ENCODE peak calls at places on chromosome 4, in seven cellular contexts. I is transverse colon; R is lower lobe of right lung; H is heart right ventricle; W is CD4-positive, CD25-positive, alpha-beta regulatory T cell; Y is OCI-LY7; V is PC-9. Z is an unnamed sample.

GRCh38 chr4:121062466-121062975 is 9.8 kb downstream of the NDNF start:
- DNase-seq in H (no peak), W (no peak), I (no peak), V (no peak), R (no peak), Y (no peak), Z (no peak)

GRCh38 chr4:20266215-20267082 is 14.7 kb downstream of the SLIT2 start:
- DNase-seq in H (no peak), W (no peak), Y (no peak), I (no peak), V (no peak), R (no peak), Z (no peak)

GRCh38 chr4:184347251-184348239 is 126.8 kb downstream of the IRF2 start:
- DNase-seq in R (peak), I (peak), Y (peak), H (peak), V (peak), W (no peak), Z (no peak)

GRCh38 chr4:158090323-158090722 is 82.5 kb downstream of the GASK1B start:
- DNase-seq in R (no peak), Y (no peak), V (no peak), H (no peak), I (no peak), W (no peak), Z (no peak)

GRCh38 chr4:145195167-145195952 is 15.0 kb upstream of the OTUD4 start:
- DNase-seq in I (no peak), H (no peak), W (no peak), Y (peak), V (peak), R (no peak), Z (no peak)

GRCh38 chr4:186728631-186729271 is 5.1 kb upstream of the FAT1 start:
- DNase-seq in V (no peak), Y (no peak), R (no peak), I (no peak), H (no peak), W (no peak), Z (no peak)

GRCh38 chr4:9875516-9875915 is 94.1 kb downstream of the DRD5 start:
- DNase-seq in I (no peak), H (no peak), Y (no peak), R (no peak), W (no peak), V (no peak), Z (no peak)

GRCh38 chr4:160044693-160045092 is 941.8 kb downstream of the RAPGEF2 start:
- DNase-seq in W (no peak), H (no peak), Y (no peak), R (no peak), V (no peak), I (no peak), Z (no peak)

GRCh38 chr4:176793060-176793605 is 411 bp upstream of the VEGFC start:
- DNase-seq in W (no peak), I (no peak), V (no peak), H (no peak), Y (no peak), R (no peak), Z (no peak)

GRCh38 chr4:76744253-76744921 is 153.6 kb downstream of the SOWAHB start:
- DNase-seq in W (no peak), V (peak), H (no peak), Y (no peak), I (no peak), R (no peak), Z (no peak)

GRCh38 chr4:185711764-185712163 is 100.2 kb downstream of the SORBS2 start:
- DNase-seq in R (no peak), H (no peak), V (no peak), Y (no peak), I (no peak), W (no peak), Z (no peak)

GRCh38 chr4:1785592-1785991 is 7.5 kb upstream of the FGFR3 start:
- DNase-seq in R (no peak), Y (no peak), I (no peak), H (no peak), W (no peak), V (no peak), Z (no peak)

GRCh38 chr4:1784395-1784788 is 8.7 kb upstream of the FGFR3 start:
- DNase-seq in R (no peak), V (no peak), H (no peak), Y (no peak), I (no peak), W (no peak), Z (no peak)

GRCh38 chr4:1786544-1787362 is 6.3 kb upstream of the FGFR3 start:
- DNase-seq in V (no peak), I (no peak), H (no peak), Y (no peak), R (no peak), W (no peak), Z (no peak)

GRCh38 chr4:1783970-1784369 is 9.1 kb upstream of the FGFR3 start:
- DNase-seq in V (peak), I (no peak), R (no peak), H (no peak), Y (no peak), W (no peak), Z (no peak)

GRCh38 chr4:1784789-1785591 is 8.1 kb upstream of the FGFR3 start:
- DNase-seq in H (peak), W (no peak), V (no peak), Y (no peak), I (no peak), R (no peak), Z (no peak)
- H3K27ac ChIP-seq in H (no peak), W (no peak), V (no peak), Y (no peak), I (no peak), R (no peak), Z (peak)

DNA sequence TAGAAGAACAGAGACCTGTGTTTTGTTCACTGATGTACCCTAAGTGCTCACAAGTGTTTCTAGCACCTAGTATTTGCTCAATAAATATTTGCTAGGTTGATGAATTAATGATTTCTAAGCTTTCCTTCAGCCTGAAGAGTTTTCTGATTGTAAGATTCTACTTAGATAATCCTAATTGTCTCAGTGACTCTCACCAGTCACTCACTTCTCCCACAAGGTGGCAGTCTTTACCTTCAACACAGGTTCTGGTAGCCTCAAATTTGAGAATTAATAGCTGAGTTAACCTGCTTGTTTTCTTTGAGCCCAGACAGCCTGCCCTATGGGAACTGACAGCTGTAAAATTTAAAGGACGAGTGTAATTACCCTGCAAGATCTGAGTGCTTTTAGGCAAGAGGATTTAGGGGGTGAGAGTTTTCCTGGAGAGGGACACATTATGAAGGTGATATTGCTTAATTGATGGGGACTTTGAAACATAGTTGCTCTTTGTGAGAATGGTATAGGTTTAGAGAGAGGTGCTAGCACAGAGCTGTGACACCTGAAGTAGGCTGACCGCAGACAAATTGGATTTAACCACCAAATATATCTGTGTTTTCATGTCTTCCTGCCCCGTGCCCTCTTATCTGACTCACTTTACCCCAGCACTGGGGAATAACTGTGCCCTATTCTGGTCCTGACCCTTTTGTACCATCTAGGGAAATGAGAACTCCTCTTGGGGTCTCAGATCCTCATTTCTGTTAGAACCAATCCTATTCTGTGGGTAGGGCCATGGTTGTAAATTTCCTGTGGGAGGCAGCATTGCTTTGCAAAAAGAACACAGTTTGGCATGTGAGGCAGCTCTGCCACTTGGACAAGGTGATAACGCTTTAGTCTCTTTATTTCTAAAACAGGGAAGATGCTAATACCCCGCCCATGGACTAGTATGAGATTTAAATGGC is 27.7 kb downstream of the CD38 start:
- DNase-seq in W (peak), R (no peak), V (peak), H (peak), Y (peak), I (no peak), Z (no peak)
- H3K27ac ChIP-seq in W (no peak), R (no peak), V (no peak), H (no peak), Y (peak), I (no peak), Z (no peak)

GRCh38 chr4:86543080-86543479 is 51.0 kb upstream of the PTPN13 start:
- DNase-seq in R (no peak), Y (no peak), W (no peak), H (no peak), I (no peak), V (no peak), Z (no peak)

GRCh38 chr4:86547140-86547539 is 47.0 kb upstream of the PTPN13 start:
- DNase-seq in R (no peak), Y (no peak), W (no peak), H (no peak), V (no peak), I (no peak), Z (no peak)

GRCh38 chr4:86543560-86544312 is 50.4 kb upstream of the PTPN13 start:
- DNase-seq in V (no peak), I (no peak), W (no peak), R (no peak), H (no peak), Y (no peak), Z (no peak)

GRCh38 chr4:86544313-86544966 is 49.7 kb upstream of the PTPN13 start:
- DNase-seq in I (no peak), R (no peak), H (no peak), V (no peak), Y (no peak), W (peak), Z (no peak)

DNA sequence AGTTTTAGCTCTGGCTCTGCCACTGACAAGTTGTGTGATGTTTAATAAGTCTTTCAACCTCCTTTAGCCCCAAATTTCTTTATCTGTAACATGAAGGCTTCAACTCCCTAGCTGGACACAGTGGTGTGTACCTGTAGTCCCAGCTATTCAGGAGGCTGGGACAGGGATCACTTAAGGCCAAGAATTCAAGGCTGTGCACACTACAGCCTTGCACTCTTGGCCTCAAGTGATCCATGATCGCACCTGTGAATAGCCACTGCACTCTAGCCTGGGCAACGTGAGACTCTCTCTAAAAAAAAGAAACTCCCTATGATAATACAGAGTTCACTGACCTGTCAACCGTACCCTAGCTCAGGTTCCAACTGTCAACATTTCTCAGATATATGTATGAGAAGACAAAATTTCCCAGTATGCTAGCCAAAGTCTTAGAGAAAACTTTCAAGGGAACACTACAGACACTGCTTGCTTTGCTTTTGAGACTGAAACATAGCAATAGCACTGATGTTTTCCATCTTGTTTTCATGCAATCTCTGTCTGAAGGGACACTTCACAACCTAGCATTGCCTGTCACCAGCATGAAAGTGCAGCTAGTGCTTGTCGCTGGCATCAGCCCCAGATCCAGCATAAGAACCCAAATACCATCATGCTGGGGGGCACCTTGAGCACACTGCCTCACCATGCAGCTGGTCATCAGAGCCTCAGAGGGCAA is 51.6 kb upstream of the PTPN13 start:
- DNase-seq in Y (no peak), H (no peak), V (no peak), I (no peak), R (no peak), W (no peak), Z (no peak)
- H3K27ac ChIP-seq in Y (no peak), H (no peak), V (no peak), I (no peak), R (no peak), W (no peak), Z (no peak)

DNA sequence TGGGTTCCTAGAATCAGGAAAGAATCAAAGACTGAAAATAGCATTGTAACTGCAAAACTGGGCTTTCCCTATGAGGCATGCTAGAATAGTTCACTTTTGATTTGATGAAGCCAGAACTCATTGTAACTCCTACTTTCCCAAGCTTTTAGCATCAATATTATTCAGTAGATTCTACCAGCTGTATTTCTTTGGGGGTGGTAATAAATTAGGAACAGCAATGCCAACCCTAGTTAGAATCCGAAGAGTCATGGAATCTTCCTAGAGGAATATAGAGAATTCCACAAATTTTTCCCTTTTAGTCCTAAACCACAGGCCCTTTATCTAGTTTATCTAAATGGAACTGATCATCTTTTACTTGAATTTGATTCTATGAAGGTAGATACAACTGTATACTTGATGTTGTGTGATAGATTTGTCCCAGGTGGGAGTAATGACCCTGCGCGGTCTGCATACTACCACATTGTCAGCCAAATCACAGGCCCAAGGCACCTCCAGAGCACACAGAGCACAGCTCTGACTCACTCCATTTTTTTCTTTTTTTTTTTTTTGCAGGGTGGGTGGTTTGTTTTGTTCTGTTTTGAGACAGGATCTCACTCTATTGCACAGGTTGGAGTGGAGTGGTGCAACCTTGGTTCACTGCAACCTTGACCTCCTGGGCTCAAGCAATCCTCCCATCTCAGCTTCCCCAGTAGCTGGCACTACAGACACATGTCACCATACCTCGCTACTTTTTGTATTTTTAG is 66.6 kb downstream of the EDNRA start:
- DNase-seq in V (no peak), R (no peak), H (no peak), Y (no peak), I (no peak), W (no peak), Z (no peak)
- H3K27ac ChIP-seq in V (no peak), R (no peak), H (no peak), Y (no peak), I (no peak), W (no peak), Z (no peak)

DNA sequence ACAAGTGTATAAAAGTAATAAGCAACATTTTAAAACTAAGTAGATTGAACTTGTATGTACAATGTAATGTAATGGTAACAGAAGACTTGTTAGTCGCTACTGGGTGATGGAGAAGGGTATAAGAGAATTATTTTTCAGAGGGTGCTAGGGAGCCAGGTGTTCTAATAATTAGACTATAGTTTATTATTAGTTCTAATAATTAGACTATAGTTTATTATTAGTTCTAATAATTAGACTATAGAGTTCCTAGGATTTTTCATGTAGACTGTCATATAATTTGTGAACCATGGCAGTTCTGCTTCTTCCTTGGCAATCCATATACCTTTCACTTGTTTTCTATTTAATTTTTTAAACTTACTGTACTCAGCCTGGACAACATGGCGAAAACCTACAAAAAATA is 117.3 kb upstream of the TSPAN5 start:
- DNase-seq in I (no peak), H (no peak), V (no peak), W (no peak), R (no peak), Y (no peak), Z (no peak)
- H3K27ac ChIP-seq in I (no peak), H (no peak), V (no peak), W (no peak), R (no peak), Y (no peak), Z (no peak)

GRCh38 chr4:155077860-155078259 is 130.6 kb upstream of the NPY2R start:
- DNase-seq in I (no peak), V (no peak), R (no peak), Y (no peak), H (no peak), W (no peak), Z (no peak)

GRCh38 chr4:155073852-155074251 is 134.6 kb upstream of the NPY2R start:
- DNase-seq in I (no peak), H (no peak), Y (no peak), V (no peak), W (no peak), R (no peak), Z (no peak)

GRCh38 chr4:155072417-155072816 is 136.0 kb upstream of the NPY2R start:
- DNase-seq in V (no peak), H (no peak), I (no peak), Y (no peak), W (no peak), R (no peak), Z (no peak)

GRCh38 chr4:155066871-155067270 is 141.6 kb upstream of the NPY2R start:
- DNase-seq in V (no peak), H (no peak), R (no peak), W (no peak), Y (no peak), I (no peak), Z (no peak)

DNA sequence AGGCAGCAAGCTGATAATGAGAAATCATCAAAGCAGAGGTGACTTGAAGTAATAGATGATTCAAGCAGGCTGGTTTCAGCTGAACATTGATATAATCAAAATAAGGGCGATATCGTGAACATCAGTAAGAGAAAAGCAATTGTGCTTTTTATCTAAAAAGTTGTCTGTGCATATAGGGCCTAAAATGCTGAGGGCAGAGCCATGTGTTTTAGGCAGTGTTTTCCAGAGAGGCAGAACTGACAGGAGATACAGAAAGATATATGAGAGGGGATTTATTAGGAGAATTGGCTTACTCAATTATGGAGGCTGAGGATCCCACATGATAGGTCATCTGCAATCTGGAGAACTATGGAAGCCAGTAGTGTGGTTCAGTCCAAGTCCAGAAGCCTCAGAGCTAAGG is 136.5 kb upstream of the NPY2R start:
- DNase-seq in Y (no peak), I (no peak), V (no peak), W (no peak), H (no peak), R (no peak), Z (no peak)
- H3K27ac ChIP-seq in Y (no peak), I (no peak), V (no peak), W (no peak), H (no peak), R (no peak), Z (no peak)